ENCODE peak calls at places on chromosomes 16 and 17, in four cellular contexts. One of them, this sample, is unnamed.

GRCh38 chr17:32609085-32609484 is 122.3 kb downstream of the CDK5R1 start:
- DNase-seq in GM12864: peak
- DNase-seq in GM23338: no peak
- DNase-seq in ascending aorta: peak
- DNase-seq in this sample: no peak

GRCh38 chr17:74337834-74338500 is 11.9 kb downstream of the KIF19 start:
- DNase-seq in GM23338: no peak
- DNase-seq in ascending aorta: no peak
- DNase-seq in GM12864: no peak
- DNase-seq in this sample: no peak

GRCh38 chr16:48556913-48557351 is 53.0 kb downstream of the N4BP1 start:
- DNase-seq in GM12864: no peak
- DNase-seq in GM23338: no peak
- DNase-seq in ascending aorta: no peak
- DNase-seq in this sample: no peak

GRCh38 chr17:57881143-57881542 is 31.3 kb upstream of the MRPS23 start:
- DNase-seq in GM12864: no peak
- DNase-seq in ascending aorta: peak
- DNase-seq in GM23338: peak
- DNase-seq in this sample: no peak

GRCh38 chr17:55318081-55318480 is 53.3 kb downstream of the HLF start:
- DNase-seq in GM12864: no peak
- DNase-seq in GM23338: no peak
- DNase-seq in ascending aorta: no peak
- DNase-seq in this sample: no peak

GRCh38 chr17:63430223-63430622 is 15.9 kb downstream of the CYB561 start:
- DNase-seq in ascending aorta: no peak
- DNase-seq in GM23338: no peak
- DNase-seq in GM12864: no peak
- DNase-seq in this sample: no peak

GRCh38 chr17:78940708-78941107 is 15.5 kb upstream of the TIMP2 start:
- DNase-seq in GM23338: peak
- DNase-seq in ascending aorta: no peak
- DNase-seq in GM12864: no peak
- DNase-seq in this sample: no peak

GRCh38 chr16:85006639-85007038 is 4.7 kb downstream of the ZDHHC7 start:
- DNase-seq in GM12864: no peak
- DNase-seq in GM23338: no peak
- DNase-seq in ascending aorta: no peak
- DNase-seq in this sample: no peak

GRCh38 chr17:55341432-55341831 is 76.7 kb downstream of the HLF start:
- DNase-seq in ascending aorta: no peak
- DNase-seq in GM23338: no peak
- DNase-seq in GM12864: peak
- DNase-seq in this sample: no peak

GRCh38 chr16:87628940-87629339 is 26.6 kb downstream of the JPH3 start:
- DNase-seq in GM23338: no peak
- DNase-seq in ascending aorta: no peak
- DNase-seq in GM12864: no peak
- DNase-seq in this sample: no peak

GRCh38 chr16:1900452-1900774 is 17.8 kb downstream of the HS3ST6 start:
- DNase-seq in GM23338: no peak
- DNase-seq in ascending aorta: no peak
- DNase-seq in GM12864: no peak
- DNase-seq in this sample: no peak

GRCh38 chr17:80584171-80584905 is 39.7 kb downstream of the RPTOR start:
- DNase-seq in ascending aorta: no peak
- DNase-seq in GM12864: no peak
- DNase-seq in GM23338: no peak
- DNase-seq in this sample: no peak

GRCh38 chr16:15857779-15858560 is 1.1 kb upstream of the MYH11 start:
- DNase-seq in ascending aorta: peak
- DNase-seq in GM23338: peak
- DNase-seq in GM12864: no peak
- DNase-seq in this sample: no peak

DNA sequence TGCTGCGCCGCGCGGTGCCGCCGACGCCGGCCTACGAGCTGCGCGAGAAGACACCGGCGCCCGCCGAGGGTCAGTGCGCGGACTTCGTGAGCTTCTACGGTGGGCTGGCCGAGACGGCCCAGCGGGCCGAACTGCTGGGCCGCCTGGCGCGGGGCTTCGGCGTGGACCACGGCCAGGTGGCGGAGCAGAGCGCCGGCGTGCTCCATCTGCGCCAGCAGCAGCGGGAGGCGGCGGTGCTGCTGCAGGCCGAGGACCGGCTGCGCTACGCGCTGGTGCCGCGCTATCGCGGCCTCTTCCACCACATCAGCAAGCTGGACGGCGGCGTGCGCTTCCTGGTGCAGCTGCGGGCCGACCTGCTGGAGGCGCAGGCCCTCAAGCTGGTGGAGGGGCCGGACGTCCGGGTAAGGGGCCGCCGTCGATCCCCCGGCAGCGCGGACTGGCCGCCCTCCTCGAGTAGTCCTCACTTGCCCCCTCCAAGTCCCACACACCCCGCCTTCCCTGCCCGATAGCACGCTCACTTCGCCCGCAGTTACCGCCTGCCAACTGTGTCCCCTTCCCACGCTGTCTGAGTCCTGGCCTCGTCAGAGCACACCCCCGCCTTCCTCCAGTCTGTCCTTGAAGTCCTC is 470 bp downstream of the MLYCD start:
- DNase-seq in ascending aorta: peak
- DNase-seq in GM23338: peak
- DNase-seq in GM12864: peak
- DNase-seq in this sample: no peak
- TF ChIP-seq CTCF in ascending aorta: no peak
- TF ChIP-seq CTCF in GM23338: no peak
- TF ChIP-seq CTCF in GM12864: no peak
- TF ChIP-seq CTCF in this sample: no peak

GRCh38 chr16:11780988-11781680 is 15.9 kb downstream of the ZC3H7A start:
- DNase-seq in GM23338: no peak
- DNase-seq in ascending aorta: no peak
- DNase-seq in GM12864: no peak
- DNase-seq in this sample: no peak
- H3K4me3 ChIP-seq in GM23338: no peak
- H3K4me3 ChIP-seq in ascending aorta: no peak
- H3K4me3 ChIP-seq in GM12864: peak
- H3K4me3 ChIP-seq in this sample: no peak

GRCh38 chr17:48066656-48067055 is 18.5 kb downstream of the NFE2L1 start:
- DNase-seq in GM23338: peak
- DNase-seq in ascending aorta: no peak
- DNase-seq in GM12864: no peak
- DNase-seq in this sample: no peak

GRCh38 chr17:48071654-48072053 is 23.5 kb downstream of the NFE2L1 start:
- DNase-seq in GM12864: no peak
- DNase-seq in GM23338: no peak
- DNase-seq in ascending aorta: no peak
- DNase-seq in this sample: no peak

GRCh38 chr17:48068491-48068961 is 20.4 kb downstream of the NFE2L1 start:
- DNase-seq in GM12864: no peak
- DNase-seq in GM23338: peak
- DNase-seq in ascending aorta: no peak
- DNase-seq in this sample: no peak

GRCh38 chr17:48067245-48067644 is 19.1 kb downstream of the NFE2L1 start:
- DNase-seq in GM12864: no peak
- DNase-seq in ascending aorta: no peak
- DNase-seq in GM23338: no peak
- DNase-seq in this sample: no peak

DNA sequence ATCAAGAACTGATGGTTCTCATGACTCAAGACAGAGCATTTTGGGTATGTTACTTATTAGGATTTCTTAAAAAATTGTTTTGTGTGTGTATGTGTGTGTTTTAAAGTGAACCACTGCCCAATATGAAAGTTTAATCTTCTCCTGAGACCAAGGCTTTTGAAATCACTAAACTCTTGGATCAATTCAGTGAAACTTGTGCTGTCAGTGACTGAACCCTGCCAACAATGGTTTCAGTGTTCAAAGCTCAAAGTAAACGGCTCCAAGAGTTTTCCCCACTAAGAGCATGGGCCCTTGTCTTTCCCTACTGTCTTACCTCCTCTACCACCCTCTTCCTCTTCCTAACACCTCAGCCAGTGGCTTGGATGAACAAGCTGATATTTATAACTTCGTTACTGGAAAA is 22.0 kb downstream of the NFE2L1 start:
- DNase-seq in ascending aorta: no peak
- DNase-seq in GM23338: no peak
- DNase-seq in GM12864: no peak
- DNase-seq in this sample: no peak
- TF ChIP-seq CTCF in ascending aorta: no peak
- TF ChIP-seq CTCF in GM23338: no peak
- TF ChIP-seq CTCF in GM12864: no peak
- TF ChIP-seq CTCF in this sample: no peak

DNA sequence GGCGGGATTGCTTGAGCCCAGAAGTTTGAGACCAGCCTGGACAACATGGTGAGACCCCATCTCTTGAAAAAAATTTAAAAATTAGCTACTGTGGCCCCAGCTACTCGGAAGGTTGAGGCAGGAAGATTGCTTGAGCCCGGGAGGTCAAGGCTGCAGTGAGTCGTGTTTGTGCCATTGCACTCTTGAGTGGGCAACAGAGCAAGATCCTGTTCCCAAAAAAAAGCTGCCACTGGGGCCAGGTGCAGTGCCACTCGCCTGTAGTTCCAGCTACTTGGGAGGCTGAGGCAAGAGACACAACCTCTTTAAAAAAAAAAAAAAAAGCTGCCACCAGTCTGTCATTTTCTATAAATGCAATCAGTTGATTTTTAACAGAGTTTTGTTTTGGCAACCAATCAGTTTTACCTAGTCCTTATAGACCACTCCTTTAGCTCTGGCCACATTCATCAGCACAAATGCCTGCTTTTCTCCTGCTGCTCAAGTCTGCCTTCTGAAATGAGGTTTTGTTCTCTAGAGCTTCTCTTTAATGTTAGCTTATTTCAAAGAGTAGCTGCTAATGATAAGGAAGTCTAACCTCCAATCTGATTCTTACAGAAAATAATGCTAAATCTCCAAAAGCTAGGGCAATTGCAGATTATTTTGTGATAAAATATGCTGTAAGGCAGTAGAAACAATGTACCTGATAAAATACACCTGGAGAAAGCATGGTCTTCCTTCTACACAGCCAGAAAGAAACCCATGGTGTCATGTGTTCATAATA is 64.8 kb downstream of the TUBD1 start:
- DNase-seq in GM12864: no peak
- DNase-seq in ascending aorta: no peak
- DNase-seq in GM23338: no peak
- DNase-seq in this sample: no peak
- H3K4me3 ChIP-seq in GM12864: peak
- H3K4me3 ChIP-seq in ascending aorta: no peak
- H3K4me3 ChIP-seq in GM23338: no peak
- H3K4me3 ChIP-seq in this sample: no peak

GRCh38 chr16:27701381-27701780 is 151.4 kb downstream of the KATNIP start:
- DNase-seq in GM12864: no peak
- DNase-seq in ascending aorta: no peak
- DNase-seq in GM23338: no peak
- DNase-seq in this sample: no peak

GRCh38 chr16:27700596-27700995 is 150.7 kb downstream of the KATNIP start:
- DNase-seq in GM23338: no peak
- DNase-seq in GM12864: no peak
- DNase-seq in ascending aorta: peak
- DNase-seq in this sample: no peak

GRCh38 chr16:27703545-27703944 is 153.6 kb downstream of the KATNIP start:
- DNase-seq in GM23338: no peak
- DNase-seq in ascending aorta: no peak
- DNase-seq in GM12864: no peak
- DNase-seq in this sample: no peak

GRCh38 chr16:27704252-27704651 is 154.3 kb downstream of the KATNIP start:
- DNase-seq in GM23338: no peak
- DNase-seq in GM12864: no peak
- DNase-seq in ascending aorta: no peak
- DNase-seq in this sample: no peak

DNA sequence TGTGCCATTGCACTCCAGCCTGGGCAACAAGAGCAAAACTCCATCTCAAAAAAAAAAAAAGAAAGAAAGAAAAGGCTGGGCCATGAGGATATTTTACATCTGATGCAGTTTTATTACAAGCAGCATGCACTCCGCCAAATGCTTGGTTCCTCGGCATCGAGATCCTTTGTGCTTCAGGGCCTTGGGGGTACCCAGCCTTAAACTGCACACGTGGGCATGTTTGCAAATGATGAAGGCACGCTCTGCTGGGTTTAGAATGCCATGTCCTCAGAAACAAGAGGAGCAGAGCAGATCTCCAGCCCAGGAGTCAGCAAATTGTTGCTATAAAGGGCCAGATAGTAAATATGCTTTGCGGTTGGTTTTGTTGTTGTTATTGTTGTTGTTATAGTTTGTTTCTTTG is 153.2 kb downstream of the KATNIP start:
- DNase-seq in GM12864: no peak
- DNase-seq in GM23338: no peak
- DNase-seq in ascending aorta: peak
- DNase-seq in this sample: no peak
- TF ChIP-seq CTCF in GM12864: no peak
- TF ChIP-seq CTCF in GM23338: no peak
- TF ChIP-seq CTCF in ascending aorta: no peak
- TF ChIP-seq CTCF in this sample: no peak

GRCh38 chr17:61369751-61370150 is 29.9 kb upstream of the TBX2 start:
- DNase-seq in GM12864: no peak
- DNase-seq in GM23338: no peak
- DNase-seq in ascending aorta: no peak
- DNase-seq in this sample: no peak
- H3K4me3 ChIP-seq in GM12864: no peak
- H3K4me3 ChIP-seq in GM23338: no peak
- H3K4me3 ChIP-seq in ascending aorta: no peak
- H3K4me3 ChIP-seq in this sample: no peak

GRCh38 chr16:56972898-56973689 is 11.3 kb downstream of the CETP start:
- DNase-seq in ascending aorta: no peak
- DNase-seq in GM23338: no peak
- DNase-seq in GM12864: no peak
- DNase-seq in this sample: no peak
- TF ChIP-seq CTCF in ascending aorta: no peak
- TF ChIP-seq CTCF in GM23338: no peak
- TF ChIP-seq CTCF in GM12864: no peak
- TF ChIP-seq CTCF in this sample: no peak

DNA sequence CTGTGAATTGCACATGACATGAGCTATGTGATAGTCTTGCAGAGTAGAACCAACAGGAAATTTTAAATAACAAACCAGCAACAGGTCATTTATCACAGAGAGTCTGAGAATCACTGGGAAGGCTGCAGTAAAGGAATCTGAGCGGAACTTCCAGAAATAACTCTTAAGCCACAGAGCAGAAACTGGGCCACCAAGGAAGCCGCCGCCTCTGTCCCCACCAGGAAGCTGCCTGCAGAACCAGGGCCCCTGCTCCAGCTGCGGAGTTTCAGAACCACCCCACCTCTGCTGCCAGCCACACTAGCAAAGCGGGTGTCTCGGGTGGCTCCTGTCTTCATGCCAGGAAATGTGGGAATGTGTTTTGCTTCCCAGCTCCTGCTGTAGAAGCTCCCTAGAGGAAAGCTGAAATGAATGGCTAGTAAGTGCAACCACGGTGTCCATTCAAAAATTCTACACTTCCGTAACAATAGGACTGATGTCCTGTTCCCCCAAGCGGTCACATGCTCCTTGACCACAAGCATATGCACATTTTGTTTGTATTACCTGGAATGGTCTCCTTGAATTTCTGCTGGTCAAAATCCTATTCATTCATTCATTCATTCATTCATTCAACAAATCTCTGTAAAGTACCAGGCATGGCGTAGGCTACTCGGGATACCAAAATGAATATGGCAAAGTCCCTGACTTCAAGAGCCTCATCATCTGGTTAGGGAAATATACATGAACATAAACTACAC is 7.7 kb upstream of the ITPRIPL2 start:
- DNase-seq in GM12864: no peak
- DNase-seq in ascending aorta: no peak
- DNase-seq in GM23338: peak
- DNase-seq in this sample: no peak
- H3K4me3 ChIP-seq in GM12864: no peak
- H3K4me3 ChIP-seq in ascending aorta: no peak
- H3K4me3 ChIP-seq in GM23338: no peak
- H3K4me3 ChIP-seq in this sample: no peak

This sample was measured in HFF-Myc.